ENCODE peak calls at places on chromosomes 6 and 20, in seven cellular contexts. One of them, this sample, is unnamed. For H3K27me3, the result is how much of the 10 kb centered on the place peaks cover.

GRCh38 chr6:35691027-35691824 is 2.5 kb upstream of the FKBP5 start:
- DNase-seq in GM23338: no peak
- DNase-seq in fibroblast of lung: peak
- DNase-seq in AG04450: no peak
- DNase-seq in transverse colon: peak
- DNase-seq in adrenal gland: peak
- DNase-seq in endodermal cell: no peak
- DNase-seq in this sample: no peak

GRCh38 chr6:158708239-158708638 is 58.4 kb downstream of the SYTL3 start:
- DNase-seq in adrenal gland: no peak
- DNase-seq in AG04450: no peak
- DNase-seq in endodermal cell: peak
- DNase-seq in transverse colon: no peak
- DNase-seq in fibroblast of lung: peak
- DNase-seq in GM23338: no peak
- DNase-seq in this sample: peak

GRCh38 chr6:169803291-169803811 is 51.9 kb downstream of the ERMARD start:
- DNase-seq in adrenal gland: no peak
- DNase-seq in AG04450: no peak
- DNase-seq in transverse colon: no peak
- DNase-seq in fibroblast of lung: no peak
- DNase-seq in endodermal cell: no peak
- DNase-seq in GM23338: no peak
- DNase-seq in this sample: no peak

GRCh38 chr6:15331143-15331542 is 85.3 kb downstream of the JARID2 start:
- DNase-seq in fibroblast of lung: no peak
- DNase-seq in adrenal gland: peak
- DNase-seq in GM23338: no peak
- DNase-seq in endodermal cell: no peak
- DNase-seq in AG04450: no peak
- DNase-seq in transverse colon: no peak
- DNase-seq in this sample: no peak

GRCh38 chr20:10848810-10849370 is 175.1 kb upstream of the JAG1 start:
- DNase-seq in AG04450: peak
- DNase-seq in transverse colon: peak
- DNase-seq in GM23338: peak
- DNase-seq in endodermal cell: no peak
- DNase-seq in fibroblast of lung: peak
- DNase-seq in adrenal gland: peak
- DNase-seq in this sample: peak

GRCh38 chr6:46053034-46053933 is 37.6 kb upstream of the CLIC5 start:
- DNase-seq in endodermal cell: no peak
- DNase-seq in adrenal gland: peak
- DNase-seq in AG04450: no peak
- DNase-seq in fibroblast of lung: no peak
- DNase-seq in GM23338: no peak
- DNase-seq in transverse colon: peak
- DNase-seq in this sample: peak

GRCh38 chr6:10347561-10348327 is 67.1 kb downstream of the TFAP2A start:
- DNase-seq in fibroblast of lung: no peak
- DNase-seq in transverse colon: no peak
- DNase-seq in endodermal cell: no peak
- DNase-seq in AG04450: no peak
- DNase-seq in adrenal gland: peak
- DNase-seq in GM23338: no peak
- DNase-seq in this sample: no peak

GRCh38 chr6:16956371-16956770 is 145.5 kb upstream of the STMND1 start:
- DNase-seq in AG04450: no peak
- DNase-seq in GM23338: no peak
- DNase-seq in adrenal gland: no peak
- DNase-seq in fibroblast of lung: peak
- DNase-seq in endodermal cell: no peak
- DNase-seq in transverse colon: no peak
- DNase-seq in this sample: no peak

GRCh38 chr20:364905-365794 is 15.4 kb upstream of the TRIB3 start:
- DNase-seq in transverse colon: no peak
- DNase-seq in fibroblast of lung: no peak
- DNase-seq in adrenal gland: peak
- DNase-seq in GM23338: peak
- DNase-seq in endodermal cell: no peak
- DNase-seq in AG04450: no peak
- DNase-seq in this sample: no peak

GRCh38 chr6:70956191-70956450 is 739 bp downstream of the B3GAT2 start:
- DNase-seq in transverse colon: no peak
- DNase-seq in AG04450: no peak
- DNase-seq in adrenal gland: no peak
- DNase-seq in endodermal cell: no peak
- DNase-seq in GM23338: no peak
- DNase-seq in fibroblast of lung: no peak
- DNase-seq in this sample: no peak

GRCh38 chr6:140773276-140773675 is 1359.4 kb upstream of the GJE1 start:
- DNase-seq in adrenal gland: no peak
- DNase-seq in transverse colon: no peak
- DNase-seq in endodermal cell: no peak
- DNase-seq in GM23338: no peak
- DNase-seq in AG04450: no peak
- DNase-seq in fibroblast of lung: no peak
- DNase-seq in this sample: peak

GRCh38 chr6:36333889-36334288 is 2.8 kb downstream of the BNIP5 start:
- DNase-seq in GM23338: peak
- DNase-seq in AG04450: no peak
- DNase-seq in adrenal gland: no peak
- DNase-seq in fibroblast of lung: no peak
- DNase-seq in endodermal cell: peak
- DNase-seq in transverse colon: no peak
- DNase-seq in this sample: peak

GRCh38 chr20:19590382-19590781 is 167.7 kb upstream of the RIN2 start:
- DNase-seq in AG04450: no peak
- DNase-seq in transverse colon: no peak
- DNase-seq in GM23338: no peak
- DNase-seq in fibroblast of lung: no peak
- DNase-seq in adrenal gland: no peak
- DNase-seq in endodermal cell: no peak
- DNase-seq in this sample: no peak

GRCh38 chr20:17531537-17532025 is 402 bp upstream of the BFSP1 start:
- DNase-seq in endodermal cell: no peak
- DNase-seq in GM23338: no peak
- DNase-seq in transverse colon: no peak
- DNase-seq in adrenal gland: no peak
- DNase-seq in AG04450: no peak
- DNase-seq in fibroblast of lung: no peak
- DNase-seq in this sample: no peak

GRCh38 chr20:61303217-61303616 is 51.2 kb downstream of the CDH4 start:
- DNase-seq in adrenal gland: no peak
- DNase-seq in AG04450: no peak
- DNase-seq in transverse colon: no peak
- DNase-seq in GM23338: no peak
- DNase-seq in endodermal cell: no peak
- DNase-seq in fibroblast of lung: no peak
- DNase-seq in this sample: no peak

GRCh38 chr6:169926617-169927417 is 175.4 kb downstream of the ERMARD start:
- DNase-seq in AG04450: no peak
- DNase-seq in endodermal cell: no peak
- DNase-seq in fibroblast of lung: no peak
- DNase-seq in transverse colon: no peak
- DNase-seq in GM23338: no peak
- DNase-seq in adrenal gland: no peak
- DNase-seq in this sample: no peak

GRCh38 chr20:48523191-48523757 is 304.5 kb downstream of the PREX1 start:
- DNase-seq in GM23338: peak
- DNase-seq in endodermal cell: peak
- DNase-seq in transverse colon: no peak
- DNase-seq in adrenal gland: peak
- DNase-seq in fibroblast of lung: peak
- DNase-seq in AG04450: no peak
- DNase-seq in this sample: peak

GRCh38 chr6:144284753-144285547 is at the start of gene UTRN:
- DNase-seq in adrenal gland: peak
- DNase-seq in endodermal cell: peak
- DNase-seq in AG04450: peak
- DNase-seq in GM23338: peak
- DNase-seq in transverse colon: peak
- DNase-seq in fibroblast of lung: peak
- DNase-seq in this sample: peak

GRCh38 chr6:127924440-127924839 is 23.6 kb upstream of the THEMIS start:
- DNase-seq in endodermal cell: no peak
- DNase-seq in fibroblast of lung: peak
- DNase-seq in adrenal gland: no peak
- DNase-seq in transverse colon: no peak
- DNase-seq in AG04450: no peak
- DNase-seq in GM23338: no peak
- DNase-seq in this sample: no peak

GRCh38 chr6:28537065-28537464 is 11.4 kb downstream of the GPX5 start:
- DNase-seq in fibroblast of lung: peak
- DNase-seq in GM23338: peak
- DNase-seq in transverse colon: no peak
- DNase-seq in AG04450: no peak
- DNase-seq in endodermal cell: peak
- DNase-seq in adrenal gland: no peak
- DNase-seq in this sample: peak

GRCh38 chr6:166348305-166348949 is 6.1 kb upstream of the SFT2D1 start:
- DNase-seq in fibroblast of lung: no peak
- DNase-seq in endodermal cell: no peak
- DNase-seq in GM23338: no peak
- DNase-seq in transverse colon: no peak
- DNase-seq in adrenal gland: no peak
- DNase-seq in AG04450: no peak
- DNase-seq in this sample: no peak

GRCh38 chr20:61908057-61909026 is 157.3 kb downstream of the TAF4 start:
- DNase-seq in transverse colon: no peak
- DNase-seq in adrenal gland: no peak
- DNase-seq in endodermal cell: no peak
- DNase-seq in GM23338: no peak
- DNase-seq in fibroblast of lung: no peak
- DNase-seq in AG04450: no peak
- DNase-seq in this sample: no peak

GRCh38 chr6:82687855-82688254 is 324.2 kb downstream of the TPBG start:
- DNase-seq in transverse colon: no peak
- DNase-seq in GM23338: peak
- DNase-seq in fibroblast of lung: no peak
- DNase-seq in endodermal cell: peak
- DNase-seq in adrenal gland: no peak
- DNase-seq in AG04450: no peak
- DNase-seq in this sample: no peak

GRCh38 chr6:148316308-148316707 is 26.3 kb upstream of the SASH1 start:
- DNase-seq in fibroblast of lung: no peak
- DNase-seq in GM23338: no peak
- DNase-seq in adrenal gland: no peak
- DNase-seq in endodermal cell: no peak
- DNase-seq in transverse colon: no peak
- DNase-seq in AG04450: no peak
- DNase-seq in this sample: no peak

GRCh38 chr20:50510706-50511401 is 671 bp downstream of the PTPN1 start:
- DNase-seq in endodermal cell: no peak
- DNase-seq in transverse colon: peak
- DNase-seq in AG04450: no peak
- DNase-seq in adrenal gland: peak
- DNase-seq in GM23338: peak
- DNase-seq in fibroblast of lung: no peak
- DNase-seq in this sample: peak

GRCh38 chr6:1611572-1612385 is 2.1 kb downstream of the FOXC1 start:
- DNase-seq in adrenal gland: peak
- DNase-seq in AG04450: no peak
- DNase-seq in fibroblast of lung: peak
- DNase-seq in GM23338: peak
- DNase-seq in transverse colon: no peak
- DNase-seq in endodermal cell: peak
- DNase-seq in this sample: peak
- H3K27me3 ChIP-seq in adrenal gland: under half
- H3K27me3 ChIP-seq in AG04450: under half
- H3K27me3 ChIP-seq in fibroblast of lung: under half
- H3K27me3 ChIP-seq in GM23338: half or more
- H3K27me3 ChIP-seq in transverse colon: half or more
- H3K27me3 ChIP-seq in endodermal cell: half or more
- H3K27me3 ChIP-seq in this sample: half or more

DNA sequence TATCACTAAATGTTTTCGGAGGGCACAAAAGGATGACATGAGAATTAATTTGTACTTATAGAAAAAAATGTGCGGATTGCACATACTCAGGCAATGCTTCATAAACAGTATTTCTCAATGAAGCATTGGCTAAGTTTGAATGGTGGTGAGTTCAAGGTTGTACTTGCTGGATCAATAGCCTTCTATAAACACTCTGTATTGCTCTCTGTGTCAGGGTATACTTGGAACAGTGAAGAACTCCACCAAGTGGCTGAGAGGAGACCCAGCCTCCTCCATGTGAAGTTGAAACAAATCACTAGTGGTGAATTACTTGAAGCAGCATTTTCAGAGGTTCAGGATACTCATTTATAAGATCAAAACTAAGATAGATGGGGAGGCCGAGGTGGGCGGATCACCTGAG is 360.6 kb downstream of the RIMS1 start:
- DNase-seq in AG04450: no peak
- DNase-seq in fibroblast of lung: peak
- DNase-seq in adrenal gland: no peak
- DNase-seq in transverse colon: no peak
- DNase-seq in GM23338: peak
- DNase-seq in endodermal cell: peak
- DNase-seq in this sample: peak
- TF ChIP-seq CTCF in AG04450: peak
- TF ChIP-seq CTCF in fibroblast of lung: peak
- TF ChIP-seq CTCF in adrenal gland: no peak
- TF ChIP-seq CTCF in transverse colon: no peak
- TF ChIP-seq CTCF in GM23338: no peak
- TF ChIP-seq CTCF in endodermal cell: peak
- TF ChIP-seq CTCF in this sample: no peak

GRCh38 chr6:30885999-30886896 is 1.9 kb downstream of the DDR1 start:
- DNase-seq in transverse colon: peak
- DNase-seq in fibroblast of lung: peak
- DNase-seq in AG04450: peak
- DNase-seq in endodermal cell: peak
- DNase-seq in GM23338: peak
- DNase-seq in adrenal gland: peak
- DNase-seq in this sample: peak
- H3K4me3 ChIP-seq in transverse colon: peak
- H3K4me3 ChIP-seq in fibroblast of lung: peak
- H3K4me3 ChIP-seq in AG04450: peak
- H3K4me3 ChIP-seq in endodermal cell: peak
- H3K4me3 ChIP-seq in GM23338: peak
- H3K4me3 ChIP-seq in adrenal gland: peak
- H3K4me3 ChIP-seq in this sample: peak

GRCh38 chr20:44747166-44748004 is 1.7 kb downstream of the KCNK15 start:
- DNase-seq in adrenal gland: peak
- DNase-seq in endodermal cell: peak
- DNase-seq in AG04450: peak
- DNase-seq in fibroblast of lung: peak
- DNase-seq in GM23338: peak
- DNase-seq in transverse colon: peak
- DNase-seq in this sample: peak

GRCh38 chr20:44745560-44746366 is at the start of gene KCNK15:
- DNase-seq in endodermal cell: peak
- DNase-seq in adrenal gland: peak
- DNase-seq in transverse colon: peak
- DNase-seq in GM23338: peak
- DNase-seq in AG04450: no peak
- DNase-seq in fibroblast of lung: no peak
- DNase-seq in this sample: peak

GRCh38 chr20:44746367-44747165 is 901 bp downstream of the KCNK15 start:
- DNase-seq in endodermal cell: peak
- DNase-seq in GM23338: peak
- DNase-seq in transverse colon: no peak
- DNase-seq in AG04450: no peak
- DNase-seq in fibroblast of lung: no peak
- DNase-seq in adrenal gland: no peak
- DNase-seq in this sample: no peak

GRCh38 chr20:44750081-44750805 is 4.6 kb downstream of the KCNK15 start:
- DNase-seq in transverse colon: no peak
- DNase-seq in GM23338: peak
- DNase-seq in adrenal gland: no peak
- DNase-seq in fibroblast of lung: no peak
- DNase-seq in endodermal cell: peak
- DNase-seq in AG04450: no peak
- DNase-seq in this sample: no peak

GRCh38 chr20:44748005-44748370 is 2.3 kb downstream of the KCNK15 start:
- DNase-seq in fibroblast of lung: peak
- DNase-seq in AG04450: no peak
- DNase-seq in endodermal cell: no peak
- DNase-seq in GM23338: no peak
- DNase-seq in transverse colon: no peak
- DNase-seq in adrenal gland: no peak
- DNase-seq in this sample: no peak
- H3K27me3 ChIP-seq in fibroblast of lung: half or more
- H3K27me3 ChIP-seq in AG04450: half or more
- H3K27me3 ChIP-seq in endodermal cell: under half
- H3K27me3 ChIP-seq in GM23338: under half
- H3K27me3 ChIP-seq in transverse colon: half or more
- H3K27me3 ChIP-seq in adrenal gland: under half
- H3K27me3 ChIP-seq in this sample: under half